ENCODE peak calls at places on chromosomes 2 and 18, in four cellular contexts. One of them, this sample, is unnamed.

GRCh38 chr2:148014616-148015015 is 5.9 kb downstream of the ORC4 start:
- DNase-seq in cardiac fibroblast: no peak
- DNase-seq in ELR: no peak
- DNase-seq in activated CD4-positive, CD25-positive, alpha-beta regulatory T cell treated with anti-CD3 and anti-CD28 coated beads, Interleukin-2, amount 50 U/mL, for 72 hours: no peak
- DNase-seq in this sample: no peak

GRCh38 chr2:37738266-37738885 is 66.9 kb upstream of the CDC42EP3 start:
- DNase-seq in cardiac fibroblast: no peak
- DNase-seq in ELR: no peak
- DNase-seq in activated CD4-positive, CD25-positive, alpha-beta regulatory T cell treated with anti-CD3 and anti-CD28 coated beads, Interleukin-2, amount 50 U/mL, for 72 hours: no peak
- DNase-seq in this sample: no peak

GRCh38 chr2:105723431-105723830 is 21.3 kb upstream of the NCK2 start:
- DNase-seq in cardiac fibroblast: no peak
- DNase-seq in ELR: no peak
- DNase-seq in activated CD4-positive, CD25-positive, alpha-beta regulatory T cell treated with anti-CD3 and anti-CD28 coated beads, Interleukin-2, amount 50 U/mL, for 72 hours: no peak
- DNase-seq in this sample: no peak

GRCh38 chr2:101463885-101464653 is 10.8 kb downstream of the RFX8 start:
- DNase-seq in cardiac fibroblast: peak
- DNase-seq in ELR: peak
- DNase-seq in activated CD4-positive, CD25-positive, alpha-beta regulatory T cell treated with anti-CD3 and anti-CD28 coated beads, Interleukin-2, amount 50 U/mL, for 72 hours: no peak
- DNase-seq in this sample: no peak

GRCh38 chr2:188897096-188897495 is 77.1 kb upstream of the COL3A1 start:
- DNase-seq in cardiac fibroblast: peak
- DNase-seq in ELR: no peak
- DNase-seq in activated CD4-positive, CD25-positive, alpha-beta regulatory T cell treated with anti-CD3 and anti-CD28 coated beads, Interleukin-2, amount 50 U/mL, for 72 hours: no peak
- DNase-seq in this sample: no peak

GRCh38 chr2:216633616-216634316 is 546 bp downstream of the IGFBP2 start:
- DNase-seq in cardiac fibroblast: no peak
- DNase-seq in ELR: peak
- DNase-seq in activated CD4-positive, CD25-positive, alpha-beta regulatory T cell treated with anti-CD3 and anti-CD28 coated beads, Interleukin-2, amount 50 U/mL, for 72 hours: no peak
- DNase-seq in this sample: no peak

GRCh38 chr18:59846814-59847490 is 52.8 kb upstream of the PMAIP1 start:
- DNase-seq in cardiac fibroblast: peak
- DNase-seq in ELR: peak
- DNase-seq in activated CD4-positive, CD25-positive, alpha-beta regulatory T cell treated with anti-CD3 and anti-CD28 coated beads, Interleukin-2, amount 50 U/mL, for 72 hours: peak
- DNase-seq in this sample: no peak

GRCh38 chr2:219998099-219998498 is 370.7 kb downstream of the SLC4A3 start:
- DNase-seq in cardiac fibroblast: no peak
- DNase-seq in ELR: peak
- DNase-seq in activated CD4-positive, CD25-positive, alpha-beta regulatory T cell treated with anti-CD3 and anti-CD28 coated beads, Interleukin-2, amount 50 U/mL, for 72 hours: no peak
- DNase-seq in this sample: no peak

GRCh38 chr18:34122724-34123334 is 101.9 kb downstream of the NOL4 start:
- DNase-seq in cardiac fibroblast: peak
- DNase-seq in ELR: peak
- DNase-seq in activated CD4-positive, CD25-positive, alpha-beta regulatory T cell treated with anti-CD3 and anti-CD28 coated beads, Interleukin-2, amount 50 U/mL, for 72 hours: no peak
- DNase-seq in this sample: no peak

GRCh38 chr2:226515344-226516055 is 284.1 kb downstream of the IRS1 start:
- DNase-seq in cardiac fibroblast: peak
- DNase-seq in ELR: peak
- DNase-seq in activated CD4-positive, CD25-positive, alpha-beta regulatory T cell treated with anti-CD3 and anti-CD28 coated beads, Interleukin-2, amount 50 U/mL, for 72 hours: no peak
- DNase-seq in this sample: no peak

GRCh38 chr2:112162956-112163355 is 24.8 kb downstream of the FBLN7 start:
- DNase-seq in cardiac fibroblast: no peak
- DNase-seq in ELR: no peak
- DNase-seq in activated CD4-positive, CD25-positive, alpha-beta regulatory T cell treated with anti-CD3 and anti-CD28 coated beads, Interleukin-2, amount 50 U/mL, for 72 hours: no peak
- DNase-seq in this sample: no peak